ENCODE peak calls at places on chromosomes 1 and 21, in eight cellular contexts. S, P, E, T, U, F, L and K are unnamed samples.

GRCh38 chr1:81758213-81758612 is 42.5 kb upstream of the ADGRL2 start:
- DNase-seq in S (no peak), P (no peak), E (no peak), T (no peak), U (no peak), F (no peak), L (no peak), K (no peak)

GRCh38 chr1:1431845-1432565 is 3.5 kb upstream of the VWA1 start:
- DNase-seq in S (no peak), P (no peak), E (no peak), T (no peak), U (no peak), F (peak; percentile 60), L (no peak), K (no peak)

GRCh38 chr1:87221008-87221407 is 107.7 kb upstream of the LMO4 start:
- DNase-seq in S (no peak), P (no peak), E (no peak), T (no peak), U (no peak), F (no peak), L (no peak), K (no peak)

GRCh38 chr1:154407866-154408777 is 3.0 kb downstream of the IL6R start:
- DNase-seq in S (no peak), P (no peak), E (no peak), T (no peak), U (no peak), F (no peak), L (no peak), K (no peak)

GRCh38 chr1:226816585-226816984 is 53.8 kb upstream of the PSEN2 start:
- DNase-seq in S (no peak), P (no peak), E (no peak), T (no peak), U (no peak), F (no peak), L (no peak), K (no peak)

GRCh38 chr1:155044812-155045690 is 6.1 kb upstream of the ADAM15 start:
- DNase-seq in S (peak; percentile 60), P (no peak), E (peak; percentile 60), T (peak; percentile 64), U (no peak), F (peak; percentile 62), L (peak; percentile 30), K (peak; percentile 31)

GRCh38 chr1:72137665-72138064 is 144.7 kb downstream of the NEGR1 start:
- DNase-seq in S (no peak), P (no peak), E (no peak), T (no peak), U (no peak), F (no peak), L (no peak), K (no peak)

GRCh38 chr1:246284021-246284420 is 223.1 kb downstream of the SMYD3 start:
- DNase-seq in S (no peak), P (no peak), E (no peak), T (no peak), U (no peak), F (no peak), L (no peak), K (no peak)

GRCh38 chr1:55235722-55236121 is 20.6 kb upstream of the USP24 start:
- DNase-seq in S (no peak), P (no peak), E (no peak), T (peak; percentile 44), U (no peak), F (no peak), L (no peak), K (no peak)

GRCh38 chr1:193448682-193449461 is 262.5 kb upstream of the B3GALT2 start:
- DNase-seq in S (no peak), P (no peak), E (no peak), T (no peak), U (no peak), F (no peak), L (no peak), K (no peak)

GRCh38 chr1:184827600-184828368 is 73.1 kb upstream of the EDEM3 start:
- DNase-seq in S (no peak), P (no peak), E (no peak), T (no peak), U (no peak), F (no peak), L (no peak), K (no peak)

GRCh38 chr21:22885614-22886013 is 1887.4 kb downstream of the NCAM2 start:
- DNase-seq in S (no peak), P (no peak), E (no peak), T (no peak), U (no peak), F (no peak), L (no peak), K (no peak)

GRCh38 chr1:35281565-35281964 is 13.1 kb downstream of the ZMYM4 start:
- DNase-seq in S (no peak), P (no peak), E (no peak), T (no peak), U (no peak), F (no peak), L (no peak), K (no peak)

GRCh38 chr21:45443595-45444181 is 38.7 kb downstream of the COL18A1 start:
- DNase-seq in S (no peak), P (no peak), E (no peak), T (no peak), U (no peak), F (no peak), L (no peak), K (no peak)

GRCh38 chr1:56397409-56397808 is 182.0 kb downstream of the PLPP3 start:
- DNase-seq in S (no peak), P (no peak), E (no peak), T (peak; percentile 23), U (no peak), F (no peak), L (no peak), K (no peak)